ENCODE peak calls at places on chromosomes 6 and 20, in six cellular contexts. L is CD8-positive, alpha-beta T cell; H is left lung; C is brain microvascular endothelial cell; M is astrocyte of the cerebellum; N is heart right ventricle. S is an unnamed sample.

GRCh38 chr6:43916924-43917877 is 147.2 kb downstream of the VEGFA start:
- DNase-seq in L (no peak), H (peak), C (no peak), M (no peak), N (no peak), S (peak)

GRCh38 chr6:90458353-90459224 is 128.3 kb downstream of the MAP3K7 start:
- DNase-seq in L (peak), H (no peak), C (no peak), M (no peak), N (peak), S (no peak)

GRCh38 chr6:124073021-124073420 is 269.4 kb downstream of the NKAIN2 start:
- DNase-seq in L (no peak), H (no peak), C (peak), M (peak), N (no peak), S (no peak)

GRCh38 chr20:20971810-20972209 is 134.3 kb downstream of the LINC00237 start:
- DNase-seq in L (no peak), H (no peak), C (no peak), M (no peak), N (no peak), S (no peak)

GRCh38 chr20:63544958-63545516 is 2.5 kb downstream of the SRMS start:
- DNase-seq in L (no peak), H (no peak), C (no peak), M (no peak), N (no peak), S (no peak)

GRCh38 chr20:32820000-32820697 is 395 bp downstream of the MAPRE1 start:
- DNase-seq in L (peak), H (peak), C (no peak), M (no peak), N (peak), S (no peak)

GRCh38 chr6:104887350-104887749 is 27.6 kb upstream of the HACE1 start:
- DNase-seq in L (no peak), H (no peak), C (peak), M (peak), N (no peak), S (no peak)

GRCh38 chr6:2754911-2755310 is 4.2 kb upstream of the MYLK4 start:
- DNase-seq in L (no peak), H (no peak), C (no peak), M (no peak), N (no peak), S (no peak)

GRCh38 chr20:51156041-51156795 is 133.3 kb upstream of the KCNG1 start:
- DNase-seq in L (no peak), H (no peak), C (no peak), M (peak), N (no peak), S (no peak)

GRCh38 chr6:17472653-17473183 is 79.3 kb downstream of the CAP2 start:
- DNase-seq in L (no peak), H (no peak), C (peak), M (no peak), N (no peak), S (no peak)

GRCh38 chr6:88165877-88166492 is at the start of gene CNR1:
- DNase-seq in L (no peak), H (peak), C (peak), M (no peak), N (peak), S (no peak)

DNA sequence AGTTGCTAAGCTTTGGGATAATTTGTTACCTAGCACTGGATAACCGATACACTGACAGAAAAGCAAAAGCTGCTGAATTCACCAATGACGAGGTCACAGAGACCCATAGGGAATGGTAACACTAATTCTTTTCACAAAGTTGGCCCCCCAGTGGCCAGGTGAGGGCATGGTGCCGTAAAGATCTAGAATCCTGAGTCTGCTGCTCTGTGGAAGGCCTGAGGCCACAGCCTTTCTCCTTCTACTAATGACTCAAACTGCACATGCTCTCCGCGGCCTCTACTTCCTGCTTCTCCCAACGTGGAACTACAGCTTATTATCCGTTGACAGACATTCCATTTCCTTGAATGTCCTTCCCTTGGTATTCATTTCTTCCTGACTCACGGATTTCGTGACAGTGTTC is 127.1 kb downstream of the OPRM1 start:
- DNase-seq in L (no peak), H (no peak), C (no peak), M (no peak), N (no peak), S (no peak)
- TF ChIP-seq CTCF in L (no peak), H (no peak), C (peak), M (no peak), N (no peak), S (no peak)

GRCh38 chr6:45533394-45533793 is 155.7 kb upstream of the SUPT3H start:
- DNase-seq in L (no peak), H (no peak), C (no peak), M (no peak), N (no peak), S (no peak)
- H3K4me3 ChIP-seq in L (no peak), H (no peak), C (no peak), M (no peak), N (peak), S (no peak)

GRCh38 chr6:159758031-159759001 is 3.5 kb upstream of the ACAT2 start:
- DNase-seq in L (no peak), H (no peak), C (peak), M (peak), N (no peak), S (no peak)
- TF ChIP-seq CTCF in L (no peak), H (no peak), C (peak), M (peak), N (no peak), S (peak)

GRCh38 chr6:35470663-35471120 is 2.5 kb downstream of the RPL10A start:
- DNase-seq in L (no peak), H (no peak), C (no peak), M (no peak), N (no peak), S (no peak)
- H3K4me3 ChIP-seq in L (no peak), H (no peak), C (peak), M (peak), N (no peak), S (peak)

GRCh38 chr6:128801621-128802020 is 81.3 kb upstream of the LAMA2 start:
- DNase-seq in L (no peak), H (no peak), C (no peak), M (no peak), N (no peak), S (no peak)

GRCh38 chr6:128803911-128804310 is 79.0 kb upstream of the LAMA2 start:
- DNase-seq in L (no peak), H (no peak), C (peak), M (peak), N (peak), S (no peak)

GRCh38 chr6:128808856-128809255 is 74.1 kb upstream of the LAMA2 start:
- DNase-seq in L (no peak), H (no peak), C (no peak), M (no peak), N (no peak), S (peak)

GRCh38 chr6:128806274-128806673 is 76.7 kb upstream of the LAMA2 start:
- DNase-seq in L (no peak), H (no peak), C (no peak), M (no peak), N (no peak), S (no peak)

GRCh38 chr6:128807577-128807976 is 75.4 kb upstream of the LAMA2 start:
- DNase-seq in L (no peak), H (no peak), C (no peak), M (peak), N (no peak), S (no peak)
- TF ChIP-seq CTCF in L (peak), H (peak), C (peak), M (peak), N (peak), S (peak)

GRCh38 chr6:149854532-149854931 is 9.6 kb downstream of the LRP11 start:
- DNase-seq in L (no peak), H (no peak), C (no peak), M (no peak), N (no peak), S (no peak)

GRCh38 chr6:149855040-149855654 is 9.0 kb downstream of the LRP11 start:
- DNase-seq in L (no peak), H (peak), C (peak), M (no peak), N (no peak), S (peak)

GRCh38 chr6:149851461-149851860 is 12.7 kb downstream of the LRP11 start:
- DNase-seq in L (no peak), H (no peak), C (peak), M (no peak), N (no peak), S (no peak)

GRCh38 chr6:149852180-149852579 is 12.0 kb downstream of the LRP11 start:
- DNase-seq in L (no peak), H (peak), C (peak), M (no peak), N (no peak), S (no peak)

DNA sequence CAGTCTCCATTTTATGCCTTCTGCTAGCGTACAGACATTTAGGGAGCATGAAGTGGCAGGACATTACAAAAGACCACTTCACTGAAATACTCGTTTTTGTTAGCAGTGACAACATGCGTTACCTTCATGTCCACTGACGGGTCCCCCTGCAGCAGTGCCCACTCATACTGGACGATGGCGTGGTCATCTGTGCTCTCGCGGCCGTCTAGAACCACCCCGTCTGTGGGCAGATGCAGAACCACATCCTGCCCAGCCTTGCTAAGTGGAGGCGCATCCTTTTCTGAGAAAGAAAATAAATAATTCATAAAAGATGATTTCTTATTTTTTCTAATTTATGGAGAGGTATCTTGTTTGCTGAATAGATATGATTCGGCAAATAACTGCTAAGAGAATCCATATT is 11.3 kb downstream of the LRP11 start:
- DNase-seq in L (no peak), H (no peak), C (no peak), M (no peak), N (no peak), S (no peak)
- H3K4me3 ChIP-seq in L (no peak), H (no peak), C (no peak), M (no peak), N (no peak), S (no peak)

DNA sequence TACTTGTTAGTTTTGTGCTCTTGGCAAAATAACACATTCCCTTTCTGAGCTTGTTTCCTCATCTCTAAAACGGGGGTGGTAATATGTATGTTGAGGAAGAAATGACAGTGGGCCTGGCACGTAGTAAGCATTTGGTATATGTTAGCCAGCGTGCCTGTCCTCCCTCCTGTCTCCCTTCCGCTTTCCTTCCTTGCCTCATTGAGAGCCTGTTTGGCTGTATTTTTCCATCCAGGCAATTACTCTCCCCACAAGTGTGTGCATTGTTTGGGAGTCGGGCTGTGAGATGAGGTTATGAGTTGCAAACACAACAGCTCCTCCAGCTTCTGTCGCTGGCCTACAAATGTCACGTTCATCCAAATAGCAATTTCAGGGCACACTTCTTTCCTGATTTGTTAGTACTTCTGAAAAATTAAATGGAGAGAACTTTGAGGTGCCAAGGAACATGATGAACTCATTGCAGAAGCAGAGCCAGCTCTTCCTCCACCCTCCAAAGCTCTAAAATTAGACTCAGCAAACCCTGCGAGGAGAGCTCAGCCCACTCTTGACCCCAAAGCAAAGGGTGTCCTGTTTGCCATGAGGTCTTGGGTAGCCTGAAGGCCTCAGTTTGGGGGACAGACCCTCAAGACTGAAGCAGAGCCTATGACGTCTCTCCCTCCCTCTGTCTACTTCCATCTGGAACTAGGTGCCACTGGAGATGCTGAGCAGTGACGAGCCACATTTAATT is 50.7 kb upstream of the TOX2 start:
- DNase-seq in L (no peak), H (no peak), C (no peak), M (no peak), N (no peak), S (no peak)
- TF ChIP-seq CTCF in L (no peak), H (no peak), C (no peak), M (no peak), N (no peak), S (no peak)

GRCh38 chr6:34032856-34033255 is 113.0 kb downstream of the GRM4 start:
- DNase-seq in L (no peak), H (no peak), C (no peak), M (no peak), N (no peak), S (no peak)
- H3K4me3 ChIP-seq in L (no peak), H (no peak), C (no peak), M (no peak), N (no peak), S (no peak)

S was measured in retinal pigment epithelial cell.